ENCODE peak calls at places on chromosomes 16 and 17, in four cellular contexts. T, Z, P and K are unnamed samples.

GRCh38 chr17:17519886-17520285 is 23.7 kb upstream of the RASD1 start:
- DNase-seq in P (no peak), T (no peak), Z (no peak), K (no peak)

GRCh38 chr17:12472613-12473173 is 193.0 kb upstream of the MYOCD start:
- DNase-seq in Z (no peak), T (no peak), P (peak; percentile 71), K (no peak)

GRCh38 chr16:15773964-15774363 is 82.9 kb downstream of the MYH11 start:
- DNase-seq in T (no peak), P (no peak), Z (no peak), K (no peak)

GRCh38 chr17:62714016-62714777 is 86.7 kb downstream of the MRC2 start:
- DNase-seq in P (peak; percentile 79), T (no peak), Z (no peak), K (no peak)

GRCh38 chr16:57299009-57299718 is 14.7 kb upstream of the PLLP start:
- DNase-seq in P (no peak), Z (peak; percentile 50), T (no peak), K (no peak)

GRCh38 chr17:41657164-41657754 is 31.4 kb upstream of the EIF1 start:
- DNase-seq in Z (no peak), P (no peak), T (no peak), K (no peak)

GRCh38 chr16:72936408-72936807 is 111.5 kb downstream of the ZFHX3 start:
- DNase-seq in Z (no peak), P (no peak), T (no peak), K (no peak)

GRCh38 chr16:77762260-77762659 is 26.1 kb upstream of the VAT1L start:
- DNase-seq in Z (no peak), T (no peak), P (no peak), K (no peak)

GRCh38 chr17:44646280-44646679 is 10.0 kb upstream of the MEIOC start:
- DNase-seq in Z (no peak), T (no peak), P (no peak), K (no peak)

GRCh38 chr16:1308036-1308976 is 1.1 kb upstream of the UBE2I start:
- DNase-seq in T (no peak), P (peak; percentile 16), Z (no peak), K (no peak)

GRCh38 chr17:4478318-4478830 is 20.3 kb upstream of the SPNS2 start:
- DNase-seq in Z (no peak), P (no peak), T (no peak), K (no peak)

GRCh38 chr16:22782299-22782698 is 31.7 kb upstream of the HS3ST2 start:
- DNase-seq in T (no peak), Z (no peak), P (no peak), K (no peak)

GRCh38 chr16:2517954-2518605 is 2.1 kb upstream of the AMDHD2 start:
- DNase-seq in Z (no peak), P (no peak), T (no peak), K (no peak)

GRCh38 chr17:27269978-27270377 is 23.9 kb upstream of the WSB1 start:
- DNase-seq in T (no peak), Z (no peak), P (no peak), K (no peak)

GRCh38 chr17:73203135-73203787 is 10.4 kb downstream of the COG1 start:
- DNase-seq in Z (no peak), P (no peak), T (peak; percentile 72), K (no peak)

GRCh38 chr17:30599424-30600061 is 122.3 kb downstream of the GOSR1 start:
- DNase-seq in P (no peak), Z (no peak), T (no peak), K (no peak)

GRCh38 chr16:70753694-70754325 is 47.1 kb downstream of the VAC14 start:
- DNase-seq in P (no peak), T (no peak), Z (no peak), K (no peak)

GRCh38 chr16:57377080-57377841 is 5.0 kb downstream of the CX3CL1 start:
- DNase-seq in Z (no peak), P (peak; percentile 85), T (no peak), K (no peak)

GRCh38 chr16:75148311-75149195 is at the start of gene ZFP1:
- DNase-seq in T (peak; percentile 96), Z (peak; percentile 99), P (peak; percentile 88), K (peak; percentile 98)

GRCh38 chr17:79783891-79784290 is 5.9 kb downstream of the CBX2 start:
- DNase-seq in Z (peak; percentile 73), P (no peak), T (no peak), K (no peak)

GRCh38 chr16:68790130-68790761 is 53.1 kb upstream of the TANGO6 start:
- DNase-seq in Z (no peak), P (peak; percentile 69), T (peak; percentile 58), K (no peak)

GRCh38 chr17:36722121-36722902 is 120.9 kb downstream of the MRM1 start:
- DNase-seq in Z (peak; percentile 81), T (peak; percentile 56), P (peak; percentile 5), K (no peak)

GRCh38 chr17:68381076-68381900 is 76.0 kb downstream of the WIPI1 start:
- DNase-seq in P (peak; percentile 97), Z (no peak), T (no peak), K (no peak)

GRCh38 chr17:60767744-60768308 is 90.2 kb downstream of the BCAS3 start:
- DNase-seq in P (no peak), Z (no peak), T (no peak), K (no peak)

GRCh38 chr17:1294157-1294717 is 14.8 kb downstream of the TRARG1 start:
- DNase-seq in T (no peak), Z (no peak), P (no peak), K (no peak)

GRCh38 chr17:64741924-64742670 is 80.0 kb upstream of the SMURF2 start:
- DNase-seq in P (peak; percentile 81), T (peak; percentile 9), Z (no peak), K (peak; percentile 94)

GRCh38 chr16:56673916-56674315 is 4.3 kb downstream of the MT1H start:
- DNase-seq in Z (no peak), P (peak; percentile 20), T (peak; percentile 68), K (no peak)

GRCh38 chr17:15334266-15334665 is 7.1 kb downstream of the TEKT3 start:
- DNase-seq in Z (no peak), P (no peak), T (no peak), K (no peak)

GRCh38 chr17:7579001-7579838 is at the start of gene CD68:
- DNase-seq in Z (peak; percentile 87), T (peak; percentile 58), P (peak; percentile 91), K (peak; percentile 94)

GRCh38 chr17:7579839-7580630 is 597 bp downstream of the CD68 start:
- DNase-seq in P (no peak), Z (no peak), T (no peak), K (no peak)

GRCh38 chr17:7580631-7581554 is 1.5 kb downstream of the CD68 start:
- DNase-seq in P (no peak), T (no peak), Z (no peak), K (no peak)

GRCh38 chr17:7583253-7584109 is at the start of gene MPDU1:
- DNase-seq in P (peak; percentile 96), T (peak; percentile 96), Z (peak; percentile 99), K (peak; percentile 99)

DNA sequence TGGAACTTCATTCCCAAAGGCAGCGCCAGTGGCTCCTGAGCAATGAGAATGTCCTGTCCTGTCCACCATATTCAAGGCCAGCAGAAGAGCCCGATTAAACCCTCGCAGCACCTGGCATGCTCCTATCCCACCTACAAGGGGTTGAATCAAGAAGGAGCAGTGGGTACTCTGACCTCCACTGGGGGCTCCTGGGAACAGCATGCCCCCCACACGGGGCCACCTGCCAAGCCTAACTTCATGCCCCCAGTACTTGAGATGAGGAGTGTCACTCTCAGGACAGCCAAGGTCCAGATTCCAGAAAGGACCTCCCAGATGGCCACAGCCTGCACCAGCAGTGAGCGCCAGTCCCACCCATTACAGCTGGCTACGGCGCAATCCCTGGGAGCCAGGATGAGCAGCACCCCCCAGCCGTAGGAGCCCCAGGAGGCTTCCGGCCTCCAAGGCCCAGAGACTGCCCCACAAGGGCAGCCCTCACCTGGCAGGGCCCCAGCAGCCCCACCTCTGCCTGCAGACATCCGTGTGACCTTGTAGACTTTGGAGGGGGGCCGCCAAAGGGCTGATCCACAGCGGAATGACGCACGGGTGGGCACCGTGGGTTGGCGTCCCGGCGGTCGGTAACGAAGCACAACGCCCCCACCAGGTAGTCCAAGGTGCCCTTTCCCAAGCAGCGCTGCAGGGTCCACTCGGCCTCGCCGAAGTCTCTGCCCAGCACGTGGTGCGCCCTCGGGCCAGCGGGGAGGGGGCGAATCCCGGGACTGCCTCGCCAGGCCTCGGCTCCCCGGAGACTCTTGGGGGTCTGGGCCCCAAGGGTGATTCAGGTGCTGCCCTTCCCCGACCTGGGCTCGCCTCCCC is 1.0 kb upstream of the MPDU1 start:
- DNase-seq in Z (peak; percentile 80), T (no peak), P (no peak), K (no peak)
- H3K4me3 ChIP-seq in Z (no peak overlapping the region), T (no peak overlapping the region), P (no peak overlapping the region), K (peak overlapping the region; percentile 72)

GRCh38 chr17:8991514-8992285 is 26.2 kb upstream of the PIK3R5 start:
- DNase-seq in P (peak; percentile 57), T (peak; percentile 71), Z (peak; percentile 85), K (no peak)

GRCh38 chr17:8995711-8996110 is 25.6 kb upstream of the NTN1 start:
- DNase-seq in Z (no peak), P (no peak), T (no peak), K (no peak)

GRCh38 chr17:8997994-8998628 is 23.2 kb upstream of the NTN1 start:
- DNase-seq in T (peak; percentile 72), P (peak; percentile 27), Z (peak; percentile 85), K (no peak)

GRCh38 chr17:8994319-8994718 is 27.0 kb upstream of the NTN1 start:
- DNase-seq in P (peak; percentile 23), T (peak; percentile 82), Z (peak; percentile 94), K (no peak)
- H3K27ac ChIP-seq in P (no peak overlapping the region), T (no peak overlapping the region), Z (no peak overlapping the region), K (no peak overlapping the region)

DNA sequence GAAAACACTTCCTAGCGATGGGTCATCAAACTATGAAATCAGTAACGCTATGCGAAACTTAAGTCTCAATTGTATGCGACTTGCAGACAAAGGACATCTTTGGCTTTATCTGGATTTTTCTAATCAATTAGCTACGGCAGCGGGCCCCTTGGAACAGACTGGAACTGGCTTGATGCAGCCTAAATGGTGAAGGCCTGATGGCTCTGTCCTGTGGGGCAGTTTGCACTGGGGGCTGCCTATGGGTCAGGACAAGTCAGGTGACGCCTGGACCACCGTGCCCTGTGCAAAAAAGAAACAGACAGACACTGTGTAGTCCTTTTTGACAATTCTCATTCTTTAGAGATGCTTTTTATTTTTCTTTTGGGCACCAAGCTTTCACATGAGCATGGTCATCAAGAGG is 22.0 kb downstream of the MTHFSD start:
- DNase-seq in T (no peak), Z (peak; percentile 17), P (no peak), K (no peak)
- H3K4me1 ChIP-seq in T (no peaks in the 10 kb centered on the region), Z (no peaks in the 10 kb centered on the region), P (no peaks in the 10 kb centered on the region), K (peaks cover 13% of the 10 kb centered on the region)

DNA sequence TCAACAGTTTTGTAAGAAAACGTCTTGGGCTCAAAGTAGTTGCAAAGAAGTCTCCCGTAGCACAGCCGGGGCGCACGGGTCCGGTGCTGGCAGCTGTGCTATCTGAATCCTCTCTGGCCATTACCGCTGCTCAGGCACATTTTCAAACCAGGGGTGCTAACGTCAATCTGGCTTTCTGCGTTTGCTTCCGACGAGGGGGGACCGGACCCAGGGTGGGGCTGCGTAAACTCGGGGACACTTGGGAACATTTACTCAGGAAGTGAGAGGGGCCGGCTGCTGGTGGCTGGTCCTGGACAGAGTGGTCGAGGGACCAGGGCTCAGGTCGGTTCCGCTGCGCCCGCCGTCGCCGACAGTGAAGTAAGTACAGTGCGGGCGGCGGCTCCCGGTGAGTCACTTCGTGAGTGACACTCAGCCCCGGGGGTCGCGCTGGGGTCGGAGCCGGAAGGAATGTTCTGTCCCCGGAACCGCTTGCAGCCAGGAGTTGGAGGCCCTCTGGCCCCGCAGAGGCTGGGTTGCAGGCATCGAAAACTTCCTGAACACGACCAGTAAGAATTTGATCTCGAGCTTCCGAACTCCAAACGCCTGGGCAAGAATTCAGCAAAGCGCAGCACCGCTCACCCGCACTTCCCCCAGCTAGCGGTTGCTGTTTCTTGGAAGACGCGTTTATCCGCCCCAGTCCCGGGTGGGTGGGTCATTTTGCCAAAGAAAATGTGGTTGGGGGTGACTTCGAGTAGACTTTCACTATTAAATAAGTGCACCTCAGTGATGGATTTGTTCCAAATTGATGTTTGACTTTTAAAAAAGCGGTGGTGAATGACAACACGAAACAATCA is 1.4 kb upstream of the HS3ST3B1 start:
- DNase-seq in P (no peak), Z (peak; percentile 81), T (peak; percentile 34), K (peak; percentile 93)
- H3K4me3 ChIP-seq in P (peak overlapping the region; percentile 48), Z (no peak overlapping the region), T (no peak overlapping the region), K (peak overlapping the region; percentile 66)